ENCODE peak calls at places on chromosome 7, in ten cellular contexts. O is COR-L47; W is brain microvascular endothelial cell; J is Jurkat, Clone E6-1; H is NCI-H1105 treated with DMSO at 0.1 percent for 48 hours; V is HS-27A; B is mucosa of gallbladder; P is kidney glomerular epithelial cell; A is activated CD8-positive, alpha-beta memory T cell treated with anti-CD3 and anti-CD28 coated beads, Interleukin-2, amount 50 U/mL, for 4 hours; L is HT-29. U is an unnamed sample.

GRCh38 chr7:92639213-92639896 is 49.2 kb upstream of the FAM133B start:
- DNase-seq in A (no peak), V (no peak), J (peak; percentile 100), L (no peak), P (no peak), B (no peak), W (no peak), H (no peak), O (no peak), U (no peak)

GRCh38 chr7:85479918-85480658 is 293.2 kb upstream of the SEMA3D start:
- DNase-seq in V (no peak), B (no peak), J (no peak), W (no peak), P (no peak), H (no peak), A (no peak), O (no peak), L (no peak), U (no peak)

GRCh38 chr7:1864126-1864940 is 194.3 kb downstream of the ELFN1 start:
- DNase-seq in L (no peak), J (no peak), H (no peak), O (no peak), W (no peak), V (no peak), A (no peak), P (no peak), B (no peak), U (no peak)

GRCh38 chr7:24786941-24787340 is 29.7 kb upstream of the GSDME start:
- DNase-seq in H (no peak), J (no peak), W (peak; percentile 96), V (peak; percentile 80), P (peak; percentile 77), O (no peak), B (no peak), L (no peak), A (no peak), U (no peak)

GRCh38 chr7:94062372-94062771 is 58.2 kb upstream of the BET1 start:
- DNase-seq in A (no peak), J (no peak), V (no peak), W (no peak), B (no peak), P (peak; percentile 75), L (no peak), O (no peak), H (no peak), U (no peak)

GRCh38 chr7:102258749-102259107 is 27.9 kb upstream of the SH2B2 start:
- DNase-seq in P (no peak), J (no peak), L (no peak), H (no peak), A (no peak), V (no peak), W (no peak), B (no peak), O (no peak), U (no peak)

GRCh38 chr7:99324966-99325596 is 617 bp upstream of the ARPC1A start:
- DNase-seq in P (no peak), L (no peak), W (no peak), O (peak; percentile 27), A (no peak), B (no peak), H (no peak), V (no peak), J (no peak), U (no peak)

GRCh38 chr7:43248961-43249807 is 136.7 kb downstream of the HECW1 start:
- DNase-seq in W (peak; percentile 52), V (peak; percentile 30), L (peak; percentile 36), P (no peak), J (no peak), B (peak; percentile 11), O (no peak), A (no peak), H (no peak), U (no peak)

GRCh38 chr7:123809471-123809870 is 35.5 kb upstream of the HYAL4 start:
- DNase-seq in B (no peak), H (no peak), P (no peak), L (no peak), W (no peak), O (no peak), A (no peak), J (no peak), V (no peak), U (no peak)

GRCh38 chr7:90458104-90458503 is 11.3 kb upstream of the PTTG1IP2 start:
- DNase-seq in J (no peak), L (no peak), B (no peak), O (no peak), W (no peak), A (no peak), H (no peak), V (no peak), P (no peak), U (no peak)

GRCh38 chr7:81603-82342 is 110.6 kb upstream of the FAM20C start:
- DNase-seq in J (no peak), V (no peak), L (no peak), O (no peak), H (no peak), A (no peak), P (no peak), B (no peak), W (no peak), U (no peak)

GRCh38 chr7:120700806-120701205 is 157.1 kb downstream of the TSPAN12 start:
- DNase-seq in O (no peak), J (no peak), L (no peak), A (no peak), W (no peak), V (no peak), H (no peak), P (no peak), B (no peak), U (no peak)

GRCh38 chr7:158324397-158325360 is 262.9 kb downstream of the PTPRN2 start:
- DNase-seq in O (peak; percentile 12), W (no peak), V (no peak), J (no peak), A (no peak), H (no peak), P (no peak), B (peak; percentile 6), L (no peak), U (no peak)

GRCh38 chr7:29248713-29249382 is 54.3 kb downstream of the CHN2 start:
- DNase-seq in V (no peak), P (no peak), W (no peak), L (no peak), O (no peak), H (no peak), J (no peak), A (no peak), B (peak; percentile 58), U (no peak)

GRCh38 chr7:135077642-135078041 is 70.2 kb upstream of the TMEM140 start:
- DNase-seq in O (no peak), V (no peak), A (no peak), H (no peak), W (no peak), J (no peak), B (no peak), P (no peak), L (no peak), U (no peak)

GRCh38 chr7:6149996-6150395 is 118.8 kb downstream of the ANKRD61 start:
- DNase-seq in B (no peak), H (no peak), A (no peak), O (no peak), V (no peak), P (no peak), J (no peak), W (no peak), L (no peak), U (no peak)

GRCh38 chr7:46759711-46760480 is 822.0 kb downstream of the TNS3 start:
- DNase-seq in V (no peak), L (no peak), H (no peak), J (no peak), W (peak; percentile 45), O (no peak), B (no peak), P (no peak), A (no peak), U (no peak)

GRCh38 chr7:7564323-7564780 is 2.3 kb upstream of the MIOS start:
- DNase-seq in W (peak; percentile 41), J (no peak), L (peak; percentile 54), A (no peak), V (no peak), P (peak; percentile 89), O (no peak), B (no peak), H (no peak), U (no peak)

GRCh38 chr7:38178695-38179344 is 775 bp downstream of the STARD3NL start:
- DNase-seq in J (peak; percentile 20), P (peak; percentile 54), B (no peak), O (peak; percentile 32), A (no peak), H (peak; percentile 10), L (no peak), V (no peak), W (no peak), U (no peak)

GRCh38 chr7:4010206-4010605 is 671.9 kb upstream of the FOXK1 start:
- DNase-seq in L (no peak), H (no peak), V (no peak), B (no peak), W (no peak), J (no peak), P (no peak), A (no peak), O (no peak), U (no peak)

GRCh38 chr7:25517906-25518305 is 289.6 kb upstream of the NPVF start:
- DNase-seq in P (no peak), H (no peak), L (no peak), B (no peak), V (no peak), W (no peak), J (no peak), A (no peak), O (no peak), U (no peak)

GRCh38 chr7:117230276-117231046 is 92.4 kb downstream of the WNT2 start:
- DNase-seq in L (no peak), A (no peak), H (no peak), P (no peak), O (no peak), V (no peak), J (no peak), B (no peak), W (peak; percentile 71), U (no peak)

GRCh38 chr7:12303096-12303495 is 92.0 kb downstream of the TMEM106B start:
- DNase-seq in P (no peak), O (no peak), H (peak; percentile 64), L (no peak), W (no peak), J (no peak), B (no peak), V (no peak), A (no peak), U (no peak)

GRCh38 chr7:121519548-121520521 is 123.7 kb upstream of the FAM3C start:
- DNase-seq in V (no peak), W (peak; percentile 47), H (no peak), J (no peak), L (no peak), O (no peak), A (no peak), B (no peak), P (no peak), U (no peak)

GRCh38 chr7:135717686-135718085 is 10.3 kb downstream of the SLC13A4 start:
- DNase-seq in L (no peak), H (no peak), V (no peak), P (no peak), W (no peak), B (no peak), A (no peak), O (no peak), J (no peak), U (no peak)

GRCh38 chr7:133310232-133310852 is 57.5 kb downstream of the EXOC4 start:
- DNase-seq in W (peak; percentile 69), B (no peak), J (no peak), P (peak; percentile 56), V (no peak), L (no peak), A (no peak), O (peak; percentile 90), H (peak; percentile 33), U (no peak)

GRCh38 chr7:31122649-31123058 is 70.5 kb downstream of the ADCYAP1R1 start:
- DNase-seq in H (peak; percentile 66), P (peak; percentile 63), W (peak; percentile 79), B (peak; percentile 78), L (peak; percentile 86), V (peak; percentile 9), O (peak; percentile 47), J (peak; percentile 55), A (no peak), U (no peak)

GRCh38 chr7:125529237-125529636 is 599.6 kb upstream of the POT1 start:
- DNase-seq in J (no peak), B (no peak), H (no peak), P (no peak), L (no peak), V (no peak), O (no peak), W (no peak), A (no peak), U (no peak)